ENCODE peak calls at places on chromosome 22, in four cellular contexts. H is HepG2, X is K562, R is GM12878. S is an unnamed sample.

GRCh38 chr22:37659897-37660708 is 1.6 kb downstream of the PDXP start:
- DNase-seq in H (no peak), R (no peak), X (no peak), S (no peak)

GRCh38 chr22:37686002-37686982 is at the start of gene NOL12:
- DNase-seq in X (peak; percentile 87), H (peak; percentile 78), R (peak; percentile 72), S (peak; percentile 92)

GRCh38 chr22:21764038-21764804 is 28.6 kb upstream of the YPEL1 start:
- DNase-seq in H (no peak), X (no peak), R (no peak), S (no peak)

GRCh38 chr22:44640618-44641155 is 61.3 kb upstream of the PRR5 start:
- DNase-seq in H (no peak), R (no peak), X (no peak), S (no peak)

GRCh38 chr22:31138126-31138525 is 2.2 kb downstream of the PLA2G3 start:
- DNase-seq in X (no peak), R (no peak), H (no peak), S (no peak)

GRCh38 chr22:35761037-35761436 is 43.4 kb downstream of the APOL5 start:
- DNase-seq in X (no peak), H (peak; percentile 20), R (no peak), S (no peak)

GRCh38 chr22:31627223-31627731 is 34.7 kb downstream of the PISD start:
- DNase-seq in R (no peak), X (peak; percentile 20), H (peak; percentile 66), S (no peak)

GRCh38 chr22:41725510-41726110 is 26.3 kb downstream of the MEI1 start:
- DNase-seq in X (peak; percentile 55), R (no peak), H (peak; percentile 20), S (no peak)

GRCh38 chr22:44828193-44828592 is 75.8 kb downstream of the ARHGAP8 start:
- DNase-seq in R (no peak), X (peak; percentile 75), H (no peak), S (peak; percentile 77)

GRCh38 chr22:36922097-36922608 is 8.7 kb downstream of the CSF2RB start:
- DNase-seq in X (no peak), R (no peak), H (no peak), S (no peak)

GRCh38 chr22:48188211-48188845 is 1425.9 kb downstream of the TBC1D22A start:
- DNase-seq in R (no peak), X (peak; percentile 19), H (no peak), S (no peak)

GRCh38 chr22:27132896-27133500 is 475.6 kb downstream of the MIAT start:
- DNase-seq in X (no peak), H (no peak), R (no peak), S (no peak)

GRCh38 chr22:27220349-27220748 is 563.0 kb downstream of the MIAT start:
- DNase-seq in H (no peak), R (no peak), X (no peak), S (no peak)

GRCh38 chr22:27238935-27239510 is 562.5 kb downstream of the MN1 start:
- DNase-seq in H (no peak), R (no peak), X (peak; percentile 24), S (no peak)

GRCh38 chr22:19757985-19758895 is 2.3 kb upstream of the TBX1 start:
- DNase-seq in H (no peak), X (no peak), R (no peak), S (no peak)

GRCh38 chr22:42951093-42951710 is 63.7 kb downstream of the PACSIN2 start:
- DNase-seq in R (no peak), H (no peak), X (no peak), S (no peak)

GRCh38 chr22:37162221-37163095 is 12.7 kb upstream of the IL2RB start:
- DNase-seq in R (peak; percentile 98), X (no peak), H (no peak), S (no peak)

GRCh38 chr22:34111210-34111824 is 191.0 kb upstream of the LARGE1 start:
- DNase-seq in H (peak; percentile 22), R (no peak), X (peak; percentile 23), S (peak; percentile 65)

GRCh38 chr22:33785283-33785991 is 134.8 kb downstream of the LARGE1 start:
- DNase-seq in H (peak; percentile 8), X (no peak), R (peak; percentile 24), S (no peak)

GRCh38 chr22:39220450-39220849 is 24.3 kb downstream of the PDGFB start:
- DNase-seq in R (no peak), H (no peak), X (no peak), S (no peak)

GRCh38 chr22:21067901-21068680 is 22.3 kb downstream of the LRRC74B start:
- DNase-seq in X (no peak), H (no peak), R (no peak), S (no peak)

GRCh38 chr22:31089101-31090100 is 8.3 kb downstream of the SMTN start:
- DNase-seq in R (no peak), H (no peak), X (peak; percentile 61), S (peak; percentile 77)

GRCh38 chr22:17106785-17107546 is 14.2 kb downstream of the TMEM121B start:
- DNase-seq in X (no peak), H (no peak), R (no peak), S (no peak)

GRCh38 chr22:23225724-23226496 is 45.6 kb downstream of the BCR start:
- DNase-seq in R (no peak), H (no peak), X (peak; percentile 72), S (no peak)

GRCh38 chr22:23227380-23227779 is 47.1 kb downstream of the BCR start:
- DNase-seq in X (peak; percentile 64), R (no peak), H (no peak), S (no peak)

GRCh38 chr22:23226497-23226850 is 46.2 kb downstream of the BCR start:
- DNase-seq in X (no peak), H (no peak), R (no peak), S (no peak)

GRCh38 chr22:23223566-23224317 is 43.4 kb downstream of the BCR start:
- DNase-seq in R (no peak), X (no peak), H (peak; percentile 34), S (no peak)

DNA sequence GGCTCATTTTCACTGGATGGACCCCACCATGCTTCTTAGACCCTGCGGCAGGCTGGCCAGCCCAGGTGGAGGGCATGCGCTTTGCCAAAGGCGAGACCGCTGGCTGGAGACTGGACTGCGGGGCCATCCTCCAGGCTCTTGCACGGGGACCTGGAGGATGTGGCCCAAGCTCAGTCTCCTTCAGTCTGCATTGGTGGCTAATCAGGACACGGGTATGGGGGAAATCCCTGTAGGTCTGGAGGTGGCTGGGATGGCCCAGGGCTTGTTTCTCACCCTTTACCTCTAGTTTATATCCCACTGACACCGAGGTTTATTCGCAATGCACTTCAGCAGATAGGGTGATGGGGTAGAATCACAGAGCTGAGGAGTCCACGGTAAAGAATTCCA is 45.0 kb downstream of the BCR start:
- DNase-seq in R (no peak), H (no peak), X (peak; percentile 59), S (no peak)
- TF ChIP-seq TARDBP in R (no peak), H (no peak), X (no peak), S (no peak)

GRCh38 chr22:49965291-49966040 is 4.9 kb downstream of the PIM3 start:
- DNase-seq in H (no peak), R (no peak), X (no peak), S (no peak)
- TF ChIP-seq BHLHE40 in H (no peak), R (no peak), X (no peak), S (no peak)

GRCh38 chr22:50145741-50146439 is 24.6 kb upstream of the PANX2 start:
- DNase-seq in X (no peak), R (no peak), H (no peak), S (no peak)

GRCh38 chr22:50146440-50147228 is 23.9 kb upstream of the PANX2 start:
- DNase-seq in H (peak; percentile 87), X (peak; percentile 63), R (no peak), S (peak; percentile 18)

GRCh38 chr22:50141891-50142363 is 28.6 kb upstream of the PANX2 start:
- DNase-seq in H (no peak), R (no peak), X (no peak), S (no peak)

GRCh38 chr22:50143096-50143495 is 27.4 kb upstream of the PANX2 start:
- DNase-seq in H (no peak), X (no peak), R (no peak), S (no peak)

DNA sequence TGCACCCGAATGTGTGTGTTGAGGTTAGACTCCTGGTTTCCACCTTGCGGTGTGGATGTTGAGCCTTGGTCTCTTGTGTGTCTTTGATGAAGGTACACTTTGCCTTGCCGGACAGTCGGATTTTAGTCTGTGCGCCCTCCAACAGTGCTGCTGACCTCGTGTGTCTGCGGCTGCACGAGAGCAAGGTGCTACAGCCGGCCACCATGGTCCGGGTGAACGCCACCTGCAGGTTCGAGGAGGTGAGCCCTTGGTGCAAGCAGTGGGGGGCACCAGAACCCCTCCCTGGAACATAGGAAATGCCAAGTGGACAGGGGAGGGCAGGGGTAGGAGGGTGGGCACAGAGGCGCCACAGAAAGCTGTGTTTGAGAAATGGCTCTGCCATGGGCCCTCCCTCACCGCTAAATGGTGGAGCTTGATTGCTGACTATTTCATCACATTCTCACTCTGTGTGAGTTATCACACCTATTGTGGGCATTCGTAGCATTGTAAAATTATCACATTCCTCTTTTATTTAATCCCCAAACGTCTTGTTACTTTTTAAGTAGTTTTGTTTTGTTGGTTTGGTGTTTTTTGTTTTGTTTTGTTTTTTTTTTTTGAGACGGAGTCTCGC is 26.4 kb upstream of the PANX2 start:
- DNase-seq in H (no peak), X (no peak), R (no peak), S (no peak)
- TF ChIP-seq FOXM1 in H (no peak), X (no peak), R (no peak), S (no peak)

DNA sequence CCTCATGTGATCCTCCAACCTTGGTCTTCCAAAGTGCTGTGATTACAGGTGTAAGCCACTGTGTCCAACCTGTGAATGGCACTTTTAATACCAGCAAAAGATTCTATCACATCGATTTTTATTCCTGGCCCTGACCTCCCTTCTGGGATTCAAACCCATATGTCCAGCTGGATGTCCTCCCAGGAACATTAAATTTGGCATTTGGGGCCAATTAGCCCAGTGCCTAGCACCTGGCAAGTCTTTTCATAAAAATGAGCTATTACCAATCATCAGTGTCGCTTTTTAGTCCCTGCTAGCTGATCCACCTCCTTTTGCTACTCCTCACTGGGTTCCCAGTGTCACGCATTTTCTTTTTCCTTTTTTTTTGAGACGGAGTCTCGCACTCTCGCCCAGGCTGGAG is 2.6 kb upstream of the NF2 start:
- DNase-seq in R (no peak), H (no peak), X (no peak), S (no peak)
- TF ChIP-seq TARDBP in R (no peak), H (no peak), X (no peak), S (no peak)

GRCh38 chr22:46237453-46238158 is 12.5 kb downstream of the CDPF1 start:
- DNase-seq in X (no peak), H (no peak), R (no peak), S (no peak)

GRCh38 chr22:46230262-46230901 is 19.7 kb downstream of the CDPF1 start:
- DNase-seq in X (no peak), R (no peak), H (no peak), S (no peak)

GRCh38 chr22:46234851-46235437 is 15.1 kb downstream of the CDPF1 start:
- DNase-seq in X (peak; percentile 75), R (no peak), H (no peak), S (no peak)

GRCh38 chr22:46229701-46230100 is 20.4 kb downstream of the CDPF1 start:
- DNase-seq in X (no peak), R (no peak), H (no peak), S (no peak)

GRCh38 chr22:46233231-46233630 is 16.9 kb downstream of the CDPF1 start:
- DNase-seq in R (no peak), H (no peak), X (no peak), S (no peak)
- TF ChIP-seq BHLHE40 in R (no peak), H (no peak), X (no peak), S (no peak)

S was measured in HEK293T.